ENCODE peak calls at places on chromosome 22, in four cellular contexts. One of them, this sample, is unnamed.

GRCh38 chr22:17724678-17725464 is 49.4 kb downstream of the BID start:
- DNase-seq in neural progenitor cell: no peak
- DNase-seq in A673: no peak
- DNase-seq in DND-41: no peak
- DNase-seq in this sample: peak

GRCh38 chr22:25497269-25497668 is 67.2 kb upstream of the GRK3 start:
- DNase-seq in neural progenitor cell: no peak
- DNase-seq in DND-41: no peak
- DNase-seq in A673: no peak
- DNase-seq in this sample: peak

GRCh38 chr22:37594237-37594636 is 14.3 kb upstream of the LGALS2 start:
- DNase-seq in neural progenitor cell: no peak
- DNase-seq in A673: no peak
- DNase-seq in DND-41: no peak
- DNase-seq in this sample: no peak

GRCh38 chr22:24694971-24695928 is 79.3 kb downstream of the PIWIL3 start:
- DNase-seq in neural progenitor cell: no peak
- DNase-seq in DND-41: no peak
- DNase-seq in A673: no peak
- DNase-seq in this sample: no peak

GRCh38 chr22:29011200-29011867 is 50.3 kb downstream of the C22orf31 start:
- DNase-seq in DND-41: no peak
- DNase-seq in neural progenitor cell: peak
- DNase-seq in A673: no peak
- DNase-seq in this sample: no peak

GRCh38 chr22:25069758-25070461 is 117.4 kb downstream of the KIAA1671 start:
- DNase-seq in neural progenitor cell: no peak
- DNase-seq in A673: no peak
- DNase-seq in DND-41: no peak
- DNase-seq in this sample: peak

GRCh38 chr22:39237276-39238123 is 7.3 kb downstream of the PDGFB start:
- DNase-seq in neural progenitor cell: no peak
- DNase-seq in DND-41: no peak
- DNase-seq in A673: no peak
- DNase-seq in this sample: no peak

GRCh38 chr22:39266398-39267030 is 21.7 kb upstream of the PDGFB start:
- DNase-seq in A673: no peak
- DNase-seq in neural progenitor cell: no peak
- DNase-seq in DND-41: no peak
- DNase-seq in this sample: no peak

GRCh38 chr22:45696227-45696626 is 24.6 kb downstream of the ATXN10 start:
- DNase-seq in DND-41: no peak
- DNase-seq in neural progenitor cell: no peak
- DNase-seq in A673: peak
- DNase-seq in this sample: no peak

GRCh38 chr22:34877506-34877905 is 188.5 kb upstream of the ISX start:
- DNase-seq in A673: no peak
- DNase-seq in neural progenitor cell: no peak
- DNase-seq in DND-41: no peak
- DNase-seq in this sample: no peak

GRCh38 chr22:45008853-45009751 is 703 bp downstream of the PHF21B start:
- DNase-seq in neural progenitor cell: peak
- DNase-seq in A673: peak
- DNase-seq in DND-41: peak
- DNase-seq in this sample: peak

GRCh38 chr22:36329217-36330078 is 58.3 kb downstream of the MYH9 start:
- DNase-seq in DND-41: peak
- DNase-seq in neural progenitor cell: peak
- DNase-seq in A673: peak
- DNase-seq in this sample: peak

GRCh38 chr22:49983148-49984042 is 22.8 kb downstream of the PIM3 start:
- DNase-seq in DND-41: no peak
- DNase-seq in A673: no peak
- DNase-seq in neural progenitor cell: peak
- DNase-seq in this sample: no peak

GRCh38 chr22:46582281-46582811 is 37.8 kb upstream of the GRAMD4 start:
- DNase-seq in A673: no peak
- DNase-seq in DND-41: no peak
- DNase-seq in neural progenitor cell: no peak
- DNase-seq in this sample: no peak

GRCh38 chr22:31295831-31296230 is 3.5 kb upstream of the PIK3IP1 start:
- DNase-seq in DND-41: no peak
- DNase-seq in neural progenitor cell: no peak
- DNase-seq in A673: no peak
- DNase-seq in this sample: no peak

GRCh38 chr22:44340271-44341239 is 27.8 kb upstream of the SHISAL1 start:
- DNase-seq in A673: no peak
- DNase-seq in DND-41: no peak
- DNase-seq in neural progenitor cell: no peak
- DNase-seq in this sample: no peak

GRCh38 chr22:47165998-47166397 is 403.5 kb downstream of the TBC1D22A start:
- DNase-seq in DND-41: no peak
- DNase-seq in neural progenitor cell: no peak
- DNase-seq in A673: no peak
- DNase-seq in this sample: no peak

GRCh38 chr22:38030311-38031133 is 26.7 kb upstream of the PICK1 start:
- DNase-seq in DND-41: no peak
- DNase-seq in neural progenitor cell: peak
- DNase-seq in A673: no peak
- DNase-seq in this sample: no peak

GRCh38 chr22:30526656-30527055 is 19.9 kb downstream of the SEC14L6 start:
- DNase-seq in DND-41: no peak
- DNase-seq in A673: no peak
- DNase-seq in neural progenitor cell: no peak
- DNase-seq in this sample: no peak

GRCh38 chr22:38172489-38173155 is 9.0 kb downstream of the PLA2G6 start:
- DNase-seq in DND-41: no peak
- DNase-seq in neural progenitor cell: no peak
- DNase-seq in A673: no peak
- DNase-seq in this sample: peak

GRCh38 chr22:40392618-40393017 is 22.2 kb downstream of the SGSM3 start:
- DNase-seq in A673: no peak
- DNase-seq in neural progenitor cell: no peak
- DNase-seq in DND-41: no peak
- DNase-seq in this sample: no peak

GRCh38 chr22:38014083-38014482 is 29.7 kb upstream of the SOX10 start:
- DNase-seq in DND-41: no peak
- DNase-seq in A673: no peak
- DNase-seq in neural progenitor cell: no peak
- DNase-seq in this sample: no peak

GRCh38 chr22:22523494-22523893 is 3.4 kb upstream of the ZNF280A start:
- DNase-seq in A673: no peak
- DNase-seq in DND-41: no peak
- DNase-seq in neural progenitor cell: no peak
- DNase-seq in this sample: no peak

GRCh38 chr22:35995772-35996171 is 32.9 kb downstream of the RBFOX2 start:
- DNase-seq in A673: peak
- DNase-seq in neural progenitor cell: no peak
- DNase-seq in DND-41: no peak
- DNase-seq in this sample: peak

GRCh38 chr22:37865510-37865909 is 16.3 kb downstream of the EIF3L start:
- DNase-seq in A673: no peak
- DNase-seq in neural progenitor cell: no peak
- DNase-seq in DND-41: no peak
- DNase-seq in this sample: no peak

GRCh38 chr22:11628651-11629511 is 3899.1 kb upstream of the OR11H1 start:
- DNase-seq in A673: no peak
- DNase-seq in DND-41: no peak
- DNase-seq in neural progenitor cell: no peak
- DNase-seq in this sample: no peak

GRCh38 chr22:26484360-26484706 is 656 bp downstream of the SRRD start:
- DNase-seq in A673: no peak
- DNase-seq in neural progenitor cell: no peak
- DNase-seq in DND-41: no peak
- DNase-seq in this sample: no peak

GRCh38 chr22:40178417-40179409 is 988 bp downstream of the TNRC6B start:
- DNase-seq in A673: peak
- DNase-seq in neural progenitor cell: peak
- DNase-seq in DND-41: peak
- DNase-seq in this sample: peak

GRCh38 chr22:17083811-17084540 is 824 bp upstream of the IL17RA start:
- DNase-seq in A673: no peak
- DNase-seq in neural progenitor cell: no peak
- DNase-seq in DND-41: no peak
- DNase-seq in this sample: no peak

GRCh38 chr22:17883356-17883755 is 109.1 kb upstream of the BID start:
- DNase-seq in neural progenitor cell: no peak
- DNase-seq in DND-41: no peak
- DNase-seq in A673: no peak
- DNase-seq in this sample: no peak

DNA sequence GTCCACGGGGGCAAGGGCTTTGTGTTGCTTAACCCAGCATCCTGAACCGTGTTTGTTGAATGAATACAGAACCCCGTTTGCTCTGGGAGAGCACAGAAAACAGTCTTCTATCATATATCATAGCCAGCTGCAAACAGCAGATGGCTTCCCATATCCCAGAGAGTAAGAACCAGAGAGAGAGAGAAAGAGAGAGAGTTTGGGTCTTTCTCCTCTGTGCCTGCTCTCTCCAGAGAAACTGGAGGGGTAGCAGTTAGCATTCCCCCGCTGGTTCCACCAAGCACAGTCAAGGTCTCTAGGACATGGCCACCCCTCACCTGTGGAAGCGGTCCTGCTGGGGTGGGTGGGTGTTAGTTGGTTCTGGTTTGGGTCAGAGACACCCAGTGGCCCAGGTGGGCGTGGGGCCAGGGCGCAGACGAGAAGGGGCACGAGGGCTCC is 487 bp upstream of the TIMP3 start:
- DNase-seq in neural progenitor cell: no peak
- DNase-seq in A673: no peak
- DNase-seq in DND-41: no peak
- DNase-seq in this sample: no peak
- H3K27ac ChIP-seq in neural progenitor cell: no peak
- H3K27ac ChIP-seq in A673: no peak
- H3K27ac ChIP-seq in DND-41: no peak
- H3K27ac ChIP-seq in this sample: peak

GRCh38 chr22:42368379-42369249 is 63.6 kb downstream of the NFAM1 start:
- DNase-seq in A673: no peak
- DNase-seq in DND-41: peak
- DNase-seq in neural progenitor cell: peak
- DNase-seq in this sample: peak

GRCh38 chr22:42366815-42367581 is 65.2 kb downstream of the NFAM1 start:
- DNase-seq in A673: no peak
- DNase-seq in neural progenitor cell: no peak
- DNase-seq in DND-41: no peak
- DNase-seq in this sample: no peak

GRCh38 chr22:42369250-42370041 is 62.8 kb downstream of the NFAM1 start:
- DNase-seq in neural progenitor cell: peak
- DNase-seq in DND-41: peak
- DNase-seq in A673: peak
- DNase-seq in this sample: peak

GRCh38 chr22:42365942-42366660 is 66.1 kb downstream of the NFAM1 start:
- DNase-seq in DND-41: no peak
- DNase-seq in neural progenitor cell: no peak
- DNase-seq in A673: no peak
- DNase-seq in this sample: no peak

DNA sequence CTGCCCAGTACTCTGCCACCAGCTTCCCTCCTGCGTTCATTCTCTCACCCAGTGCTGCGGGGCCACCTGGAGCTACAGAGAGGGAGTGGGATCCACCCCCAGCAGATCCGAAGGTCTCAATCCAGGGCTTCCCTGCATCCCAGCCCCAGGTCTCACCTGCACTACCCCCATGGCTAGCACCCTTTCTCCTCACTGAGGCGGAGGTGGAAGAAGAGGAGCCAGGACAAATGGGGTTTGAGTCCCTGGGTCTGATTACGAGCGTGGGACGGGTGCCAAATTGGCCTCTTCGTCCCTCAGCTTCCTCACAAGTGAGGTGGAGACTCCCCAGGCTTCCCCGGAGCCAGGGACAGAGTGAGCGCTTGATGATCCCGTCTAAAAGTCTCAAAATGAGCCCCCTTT is 64.2 kb downstream of the NFAM1 start:
- DNase-seq in neural progenitor cell: no peak
- DNase-seq in A673: no peak
- DNase-seq in DND-41: no peak
- DNase-seq in this sample: no peak
- H3K4me3 ChIP-seq in neural progenitor cell: peak
- H3K4me3 ChIP-seq in A673: peak
- H3K4me3 ChIP-seq in DND-41: no peak
- H3K4me3 ChIP-seq in this sample: peak

GRCh38 chr22:42814215-42814614 is 42.9 kb downstream of the ARFGAP3 start:
- DNase-seq in neural progenitor cell: no peak
- DNase-seq in DND-41: no peak
- DNase-seq in A673: no peak
- DNase-seq in this sample: no peak
- H3K27ac ChIP-seq in neural progenitor cell: no peak
- H3K27ac ChIP-seq in DND-41: no peak
- H3K27ac ChIP-seq in A673: no peak
- H3K27ac ChIP-seq in this sample: no peak

GRCh38 chr22:19767427-19768380 is 7.1 kb downstream of the TBX1 start:
- DNase-seq in neural progenitor cell: no peak
- DNase-seq in A673: no peak
- DNase-seq in DND-41: no peak
- DNase-seq in this sample: no peak

GRCh38 chr22:19764636-19765476 is 4.3 kb downstream of the TBX1 start:
- DNase-seq in A673: no peak
- DNase-seq in neural progenitor cell: peak
- DNase-seq in DND-41: no peak
- DNase-seq in this sample: no peak

GRCh38 chr22:19766235-19766505 is 5.6 kb downstream of the TBX1 start:
- DNase-seq in DND-41: no peak
- DNase-seq in A673: peak
- DNase-seq in neural progenitor cell: peak
- DNase-seq in this sample: no peak

GRCh38 chr22:19765477-19766234 is 5.1 kb downstream of the TBX1 start:
- DNase-seq in A673: no peak
- DNase-seq in neural progenitor cell: peak
- DNase-seq in DND-41: peak
- DNase-seq in this sample: no peak

DNA sequence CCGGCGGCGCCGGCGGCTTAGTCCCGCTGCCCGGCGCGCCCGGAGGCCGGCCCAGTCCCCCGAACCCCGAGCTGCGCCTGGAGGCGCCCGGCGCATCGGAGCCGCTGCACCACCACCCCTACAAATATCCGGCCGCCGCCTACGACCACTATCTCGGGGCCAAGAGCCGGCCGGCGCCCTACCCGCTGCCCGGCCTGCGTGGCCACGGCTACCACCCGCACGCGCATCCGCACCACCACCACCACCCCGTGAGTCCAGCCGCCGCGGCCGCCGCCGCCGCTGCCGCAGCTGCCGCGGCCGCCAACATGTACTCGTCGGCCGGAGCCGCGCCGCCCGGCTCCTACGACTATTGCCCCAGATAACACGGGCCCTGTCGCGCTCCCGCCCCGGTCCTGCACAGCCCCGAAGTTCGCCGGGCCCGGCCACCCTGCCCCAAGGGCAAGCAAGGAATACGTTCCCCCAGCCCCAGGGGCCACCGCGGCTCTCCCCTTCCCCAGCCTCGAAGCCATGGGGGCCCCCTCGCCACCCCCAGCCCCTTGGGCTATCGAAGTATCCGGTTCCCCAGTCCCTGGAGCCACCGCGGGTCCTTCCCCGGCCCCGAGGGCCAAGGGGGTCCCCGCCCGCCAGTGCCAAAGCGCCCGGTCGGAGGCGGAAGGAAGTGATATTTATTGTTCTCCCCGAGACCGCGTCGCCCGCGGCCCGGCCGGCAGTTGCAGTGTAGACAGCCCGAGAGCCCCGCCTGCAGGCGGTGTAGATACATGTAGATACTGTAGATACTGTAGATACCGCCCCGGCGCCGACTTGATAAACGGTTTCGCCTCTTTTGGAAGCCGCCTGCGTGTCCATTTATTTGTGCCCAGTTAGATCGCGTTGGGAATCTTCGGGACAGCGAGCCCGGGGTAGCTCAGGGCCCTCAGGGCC is 6.2 kb downstream of the TBX1 start:
- DNase-seq in DND-41: peak
- DNase-seq in A673: peak
- DNase-seq in neural progenitor cell: peak
- DNase-seq in this sample: no peak
- H3K4me3 ChIP-seq in DND-41: peak
- H3K4me3 ChIP-seq in A673: peak
- H3K4me3 ChIP-seq in neural progenitor cell: peak
- H3K4me3 ChIP-seq in this sample: no peak

This sample was measured in SJCRH30.